ENCODE peak calls at places on chromosomes 11 and 22, in ten cellular contexts. G is adipocyte; N is colonic mucosa; M is brain microvascular endothelial cell; V is thyroid gland; O is CD4-positive, alpha-beta T cell; Y is MM.1S; A is tibial artery; I is AG04450; P is heart right ventricle. H is an unnamed sample.

GRCh38 chr11:88320149-88320559 is 17.4 kb downstream of the CTSC start:
- DNase-seq in G (peak; percentile 77), N (no peak), M (peak; percentile 17), V (no peak), O (no peak), Y (no peak), A (no peak), I (peak; percentile 21), P (no peak), H (no peak)

GRCh38 chr11:17921620-17922473 is 91.0 kb downstream of the SERGEF start:
- DNase-seq in G (peak; percentile 79), N (no peak), M (peak; percentile 15), V (peak; percentile 23), O (no peak), Y (no peak), A (peak; percentile 35), I (no peak), P (no peak), H (no peak)

GRCh38 chr22:33274214-33274828 is 216.1 kb upstream of the SYN3 start:
- DNase-seq in G (peak; percentile 7), N (peak; percentile 37), M (no peak), V (no peak), O (no peak), Y (no peak), A (peak; percentile 32), I (no peak), P (no peak), H (peak; percentile 23)

GRCh38 chr11:108203075-108203474 is 19.4 kb downstream of the NPAT start:
- DNase-seq in G (no peak), N (no peak), M (no peak), V (no peak), O (no peak), Y (no peak), A (no peak), I (no peak), P (no peak), H (no peak)

GRCh38 chr22:41320416-41321240 is 19.3 kb downstream of the ZC3H7B start:
- DNase-seq in G (no peak), N (no peak), M (no peak), V (peak; percentile 52), O (no peak), Y (no peak), A (no peak), I (no peak), P (no peak), H (no peak)

GRCh38 chr22:39503590-39503989 is 1.5 kb downstream of the MIEF1 start:
- DNase-seq in G (no peak), N (no peak), M (no peak), V (no peak), O (no peak), Y (no peak), A (no peak), I (no peak), P (no peak), H (no peak)

GRCh38 chr11:19980388-19980787 is 179.9 kb downstream of the DBX1 start:
- DNase-seq in G (peak; percentile 9), N (no peak), M (no peak), V (no peak), O (no peak), Y (no peak), A (no peak), I (no peak), P (no peak), H (no peak)

GRCh38 chr22:19019029-19019678 is 83.1 kb upstream of the PRODH start:
- DNase-seq in G (no peak), N (no peak), M (no peak), V (no peak), O (no peak), Y (no peak), A (no peak), I (no peak), P (no peak), H (no peak)

GRCh38 chr22:26168934-26169311 is 339 bp upstream of the SEZ6L start:
- DNase-seq in G (no peak), N (no peak), M (no peak), V (no peak), O (no peak), Y (no peak), A (no peak), I (no peak), P (no peak), H (no peak)

GRCh38 chr11:133726576-133726975 is 118.7 kb downstream of the SPATA19 start:
- DNase-seq in G (no peak), N (no peak), M (no peak), V (no peak), O (no peak), Y (no peak), A (no peak), I (no peak), P (no peak), H (no peak)

GRCh38 chr22:31905356-31905755 is 39.0 kb upstream of the YWHAH start:
- DNase-seq in G (no peak), N (no peak), M (no peak), V (no peak), O (no peak), Y (no peak), A (no peak), I (no peak), P (no peak), H (no peak)

GRCh38 chr11:129295746-129296145 is 79.9 kb upstream of the BARX2 start:
- DNase-seq in G (peak; percentile 3), N (no peak), M (peak; percentile 73), V (no peak), O (no peak), Y (no peak), A (no peak), I (no peak), P (no peak), H (no peak)

GRCh38 chr11:34052036-34052607 is 591 bp downstream of the CAPRIN1 start:
- DNase-seq in G (peak; percentile 95), N (peak; percentile 93), M (peak; percentile 82), V (peak; percentile 93), O (peak; percentile 88), Y (peak; percentile 91), A (peak; percentile 85), I (peak; percentile 57), P (peak; percentile 93), H (peak; percentile 56)

GRCh38 chr11:65790104-65790901 is 3.4 kb downstream of the OVOL1 start:
- DNase-seq in G (no peak), N (peak; percentile 55), M (no peak), V (no peak), O (no peak), Y (no peak), A (no peak), I (no peak), P (no peak), H (no peak)

GRCh38 chr11:1070594-1071462 is 3.8 kb upstream of the MUC2 start:
- DNase-seq in G (no peak), N (no peak), M (no peak), V (no peak), O (no peak), Y (no peak), A (no peak), I (no peak), P (no peak), H (no peak)

GRCh38 chr22:22351366-22351765 is 106.8 kb downstream of the VPREB1 start:
- DNase-seq in G (no peak), N (no peak), M (no peak), V (no peak), O (no peak), Y (no peak), A (no peak), I (no peak), P (no peak), H (no peak)
- H3K27me3 ChIP-seq in G (peaks cover 86% of the 10 kb centered on the region), N (no peaks in the 10 kb centered on the region), M (peaks cover 41% of the 10 kb centered on the region), V (no peaks in the 10 kb centered on the region), O (peaks cover 12% of the 10 kb centered on the region), Y (no peaks in the 10 kb centered on the region), A (no peaks in the 10 kb centered on the region), I (peaks cover 19% of the 10 kb centered on the region), P (no peaks in the 10 kb centered on the region), H (peaks cover 97% of the 10 kb centered on the region)

DNA sequence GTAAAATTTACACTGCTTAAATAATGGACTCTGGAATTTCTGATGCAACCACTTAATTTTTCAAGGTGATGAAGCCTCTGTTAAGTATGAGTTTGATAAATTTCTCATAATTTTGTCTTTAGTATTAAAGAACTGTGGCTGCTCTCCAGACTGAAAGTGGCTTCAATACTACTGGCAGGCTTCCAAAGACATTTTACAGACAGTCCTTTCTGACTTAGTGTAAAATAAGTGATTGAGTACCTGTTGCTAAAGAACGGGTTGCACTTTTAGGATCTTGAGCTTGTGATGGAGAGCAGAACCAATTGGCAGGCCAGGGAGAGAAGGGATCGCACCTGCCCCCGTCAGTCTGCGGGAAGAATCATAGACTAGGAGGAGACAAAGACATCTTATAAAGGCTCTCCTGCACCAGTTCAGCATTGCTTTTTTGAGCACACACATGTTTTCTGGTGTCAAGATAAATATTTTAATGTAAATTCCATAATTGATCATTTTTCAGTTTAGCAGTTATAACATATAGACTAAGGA is 4.4 kb downstream of the NCAM1 start:
- DNase-seq in G (no peak), N (no peak), M (no peak), V (no peak), O (no peak), Y (no peak), A (no peak), I (no peak), P (no peak), H (no peak)
- H3K27me3 ChIP-seq in G (peaks cover 28% of the 10 kb centered on the region), N (peaks cover 33% of the 10 kb centered on the region), M (peaks cover 22% of the 10 kb centered on the region), V (no peaks in the 10 kb centered on the region), O (peaks cover 45% of the 10 kb centered on the region), Y (peaks cover 3% of the 10 kb centered on the region), A (no peaks in the 10 kb centered on the region), I (peaks cover 34% of the 10 kb centered on the region), P (no peaks in the 10 kb centered on the region), H (peaks cover 38% of the 10 kb centered on the region)

DNA sequence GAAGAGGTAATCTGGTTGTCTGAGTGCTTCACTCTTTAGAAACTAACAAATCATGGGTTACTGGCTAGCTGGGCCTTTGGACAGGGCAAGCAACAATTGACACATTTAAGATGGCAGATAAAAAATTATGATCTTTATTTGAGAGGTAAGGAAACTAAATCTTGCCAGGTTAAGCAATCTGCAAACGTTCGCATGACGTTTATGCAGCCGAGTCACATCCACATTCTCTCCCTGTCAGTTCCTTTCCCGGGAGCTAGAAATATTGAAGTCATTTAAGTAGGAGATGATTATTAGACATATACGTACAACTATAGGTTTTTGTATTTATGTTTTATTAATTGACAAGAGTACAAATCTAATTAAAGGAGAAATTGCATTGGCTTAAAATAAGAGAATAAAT is 57.4 kb upstream of the RCN1 start:
- DNase-seq in G (no peak), N (no peak), M (no peak), V (no peak), O (no peak), Y (no peak), A (no peak), I (no peak), P (no peak), H (no peak)
- H3K27me3 ChIP-seq in G (no peaks in the 10 kb centered on the region), N (no peaks in the 10 kb centered on the region), M (no peaks in the 10 kb centered on the region), V (no peaks in the 10 kb centered on the region), O (peaks cover 4% of the 10 kb centered on the region), Y (no peaks in the 10 kb centered on the region), A (no peaks in the 10 kb centered on the region), I (no peaks in the 10 kb centered on the region), P (no peaks in the 10 kb centered on the region), H (no peaks in the 10 kb centered on the region)

GRCh38 chr11:74731301-74732094 is at the start of gene CHRDL2:
- DNase-seq in G (peak; percentile 76), N (no peak), M (no peak), V (peak; percentile 27), O (no peak), Y (no peak), A (no peak), I (no peak), P (no peak), H (no peak)
- H3K27me3 ChIP-seq in G (peaks cover 63% of the 10 kb centered on the region), N (peaks cover 24% of the 10 kb centered on the region), M (peaks cover 41% of the 10 kb centered on the region), V (no peaks in the 10 kb centered on the region), O (peaks cover 39% of the 10 kb centered on the region), Y (peaks cover 28% of the 10 kb centered on the region), A (no peaks in the 10 kb centered on the region), I (peaks cover 50% of the 10 kb centered on the region), P (no peaks in the 10 kb centered on the region), H (peaks cover 63% of the 10 kb centered on the region)